ENCODE peak calls at places on chromosomes 7 and 10, in six cellular contexts. One of them, this sample, is unnamed.

GRCh38 chr10:73469579-73469978 is 26.2 kb downstream of the PPP3CB start:
- DNase-seq in astrocyte of the spinal cord: no peak
- DNase-seq in heart right ventricle: no peak
- DNase-seq in EL: no peak
- DNase-seq in iPS DF 19.7: no peak
- DNase-seq in Kasumi-1: no peak
- DNase-seq in this sample: no peak

GRCh38 chr10:88154596-88155250 is 291.3 kb downstream of the PTEN start:
- DNase-seq in astrocyte of the spinal cord: peak; percentile 32
- DNase-seq in heart right ventricle: no peak
- DNase-seq in EL: peak; percentile 78
- DNase-seq in iPS DF 19.7: no peak
- DNase-seq in Kasumi-1: no peak
- DNase-seq in this sample: no peak

GRCh38 chr7:81484266-81484665 is 285.6 kb downstream of the HGF start:
- DNase-seq in astrocyte of the spinal cord: peak; percentile 91
- DNase-seq in heart right ventricle: peak; percentile 61
- DNase-seq in EL: peak; percentile 69
- DNase-seq in iPS DF 19.7: peak; percentile 56
- DNase-seq in Kasumi-1: peak; percentile 26
- DNase-seq in this sample: no peak

GRCh38 chr7:135283959-135284638 is 50.5 kb downstream of the STRA8 start:
- DNase-seq in astrocyte of the spinal cord: no peak
- DNase-seq in heart right ventricle: no peak
- DNase-seq in EL: no peak
- DNase-seq in iPS DF 19.7: no peak
- DNase-seq in Kasumi-1: no peak
- DNase-seq in this sample: no peak

GRCh38 chr7:104956753-104957450 is 57.1 kb upstream of the KMT2E start:
- DNase-seq in astrocyte of the spinal cord: peak; percentile 96
- DNase-seq in heart right ventricle: no peak
- DNase-seq in EL: peak; percentile 75
- DNase-seq in iPS DF 19.7: no peak
- DNase-seq in Kasumi-1: peak; percentile 85
- DNase-seq in this sample: no peak

GRCh38 chr10:104435822-104436221 is 82.2 kb downstream of the CFAP58 start:
- DNase-seq in astrocyte of the spinal cord: no peak
- DNase-seq in heart right ventricle: no peak
- DNase-seq in EL: peak; percentile 89
- DNase-seq in iPS DF 19.7: no peak
- DNase-seq in Kasumi-1: no peak
- DNase-seq in this sample: no peak

GRCh38 chr7:37198188-37198905 is 250.3 kb downstream of the ELMO1 start:
- DNase-seq in astrocyte of the spinal cord: no peak
- DNase-seq in heart right ventricle: no peak
- DNase-seq in EL: no peak
- DNase-seq in iPS DF 19.7: no peak
- DNase-seq in Kasumi-1: no peak
- DNase-seq in this sample: no peak

GRCh38 chr7:69820479-69821192 is 222.4 kb downstream of the AUTS2 start:
- DNase-seq in astrocyte of the spinal cord: no peak
- DNase-seq in heart right ventricle: no peak
- DNase-seq in EL: no peak
- DNase-seq in iPS DF 19.7: no peak
- DNase-seq in Kasumi-1: no peak
- DNase-seq in this sample: no peak

GRCh38 chr7:55439627-55440026 is 74.5 kb downstream of the LANCL2 start:
- DNase-seq in astrocyte of the spinal cord: no peak
- DNase-seq in heart right ventricle: no peak
- DNase-seq in EL: peak; percentile 30
- DNase-seq in iPS DF 19.7: no peak
- DNase-seq in Kasumi-1: no peak
- DNase-seq in this sample: no peak

GRCh38 chr7:97971120-97971989 is 18.6 kb downstream of the OCM2 start:
- DNase-seq in astrocyte of the spinal cord: peak; percentile 32
- DNase-seq in heart right ventricle: peak; percentile 5
- DNase-seq in EL: peak; percentile 23
- DNase-seq in iPS DF 19.7: no peak
- DNase-seq in Kasumi-1: peak; percentile 12
- DNase-seq in this sample: peak; percentile 76

GRCh38 chr10:46999217-46999616 is 88.0 kb downstream of the PTPN20 start:
- DNase-seq in astrocyte of the spinal cord: no peak
- DNase-seq in heart right ventricle: no peak
- DNase-seq in EL: no peak
- DNase-seq in iPS DF 19.7: no peak
- DNase-seq in Kasumi-1: no peak
- DNase-seq in this sample: no peak

This sample was measured in HT-29.